ENCODE peak calls at places on chromosomes 4 and X, in seven cellular contexts. One of them, this sample, is unnamed.
A peak's percentile ranks its signal among the peaks of the same experiment; 100 is the strongest.

GRCh38 chr4:15653864-15654391 is 1.2 kb downstream of the FBXL5 start:
- DNase-seq in naive thymus-derived CD8-positive, alpha-beta T cell: no peak
- DNase-seq in A549: no peak
- DNase-seq in hypothalamus: no peak
- DNase-seq in T-cell: no peak
- DNase-seq in stimulated activated CD4-positive, alpha-beta T cell treated with anti-CD3 and anti-CD28 coated beads, Interleukin-2, amount 100 ng/mL, for 24 hours: no peak
- DNase-seq in fibroblast of lung: peak; percentile 77
- DNase-seq in this sample: no peak

GRCh38 chr4:7511509-7511908 is 76.8 kb upstream of the PSAPL1 start:
- DNase-seq in fibroblast of lung: no peak
- DNase-seq in A549: no peak
- DNase-seq in T-cell: no peak
- DNase-seq in naive thymus-derived CD8-positive, alpha-beta T cell: no peak
- DNase-seq in hypothalamus: no peak
- DNase-seq in stimulated activated CD4-positive, alpha-beta T cell treated with anti-CD3 and anti-CD28 coated beads, Interleukin-2, amount 100 ng/mL, for 24 hours: no peak
- DNase-seq in this sample: no peak

GRCh38 chr4:21921526-21922180 is 26.9 kb downstream of the KCNIP4 start:
- DNase-seq in A549: no peak
- DNase-seq in naive thymus-derived CD8-positive, alpha-beta T cell: no peak
- DNase-seq in hypothalamus: no peak
- DNase-seq in T-cell: no peak
- DNase-seq in stimulated activated CD4-positive, alpha-beta T cell treated with anti-CD3 and anti-CD28 coated beads, Interleukin-2, amount 100 ng/mL, for 24 hours: no peak
- DNase-seq in fibroblast of lung: no peak
- DNase-seq in this sample: no peak

GRCh38 chr4:149999485-150000074 is 78.7 kb upstream of the DCLK2 start:
- DNase-seq in naive thymus-derived CD8-positive, alpha-beta T cell: no peak
- DNase-seq in fibroblast of lung: peak; percentile 87
- DNase-seq in stimulated activated CD4-positive, alpha-beta T cell treated with anti-CD3 and anti-CD28 coated beads, Interleukin-2, amount 100 ng/mL, for 24 hours: no peak
- DNase-seq in hypothalamus: peak; percentile 1
- DNase-seq in T-cell: no peak
- DNase-seq in A549: peak; percentile 36
- DNase-seq in this sample: no peak

GRCh38 chrX:44072631-44073030 is 99.4 kb upstream of the NDP start:
- DNase-seq in fibroblast of lung: no peak
- DNase-seq in naive thymus-derived CD8-positive, alpha-beta T cell: no peak
- DNase-seq in stimulated activated CD4-positive, alpha-beta T cell treated with anti-CD3 and anti-CD28 coated beads, Interleukin-2, amount 100 ng/mL, for 24 hours: no peak
- DNase-seq in hypothalamus: no peak
- DNase-seq in T-cell: no peak
- DNase-seq in A549: no peak
- DNase-seq in this sample: no peak

GRCh38 chr4:82713856-82714255 is 84.7 kb downstream of the SCD5 start:
- DNase-seq in A549: no peak
- DNase-seq in fibroblast of lung: no peak
- DNase-seq in hypothalamus: no peak
- DNase-seq in stimulated activated CD4-positive, alpha-beta T cell treated with anti-CD3 and anti-CD28 coated beads, Interleukin-2, amount 100 ng/mL, for 24 hours: no peak
- DNase-seq in naive thymus-derived CD8-positive, alpha-beta T cell: no peak
- DNase-seq in T-cell: no peak
- DNase-seq in this sample: no peak

GRCh38 chrX:140733766-140734342 is 24.3 kb downstream of the LINC00632 start:
- DNase-seq in naive thymus-derived CD8-positive, alpha-beta T cell: peak; percentile 23
- DNase-seq in fibroblast of lung: peak; percentile 70
- DNase-seq in T-cell: no peak
- DNase-seq in stimulated activated CD4-positive, alpha-beta T cell treated with anti-CD3 and anti-CD28 coated beads, Interleukin-2, amount 100 ng/mL, for 24 hours: no peak
- DNase-seq in A549: peak; percentile 27
- DNase-seq in hypothalamus: no peak
- DNase-seq in this sample: no peak

GRCh38 chr4:109424093-109424818 is 9.4 kb upstream of the SEC24B start:
- DNase-seq in fibroblast of lung: no peak
- DNase-seq in hypothalamus: no peak
- DNase-seq in stimulated activated CD4-positive, alpha-beta T cell treated with anti-CD3 and anti-CD28 coated beads, Interleukin-2, amount 100 ng/mL, for 24 hours: no peak
- DNase-seq in naive thymus-derived CD8-positive, alpha-beta T cell: no peak
- DNase-seq in A549: no peak
- DNase-seq in T-cell: no peak
- DNase-seq in this sample: no peak

GRCh38 chr4:71026086-71026485 is 32.6 kb downstream of the DCK start:
- DNase-seq in stimulated activated CD4-positive, alpha-beta T cell treated with anti-CD3 and anti-CD28 coated beads, Interleukin-2, amount 100 ng/mL, for 24 hours: no peak
- DNase-seq in hypothalamus: no peak
- DNase-seq in A549: peak; percentile 14
- DNase-seq in naive thymus-derived CD8-positive, alpha-beta T cell: no peak
- DNase-seq in T-cell: no peak
- DNase-seq in fibroblast of lung: peak; percentile 80
- DNase-seq in this sample: no peak

GRCh38 chr4:2823671-2824328 is 19.8 kb upstream of the ADD1 start:
- DNase-seq in naive thymus-derived CD8-positive, alpha-beta T cell: no peak
- DNase-seq in stimulated activated CD4-positive, alpha-beta T cell treated with anti-CD3 and anti-CD28 coated beads, Interleukin-2, amount 100 ng/mL, for 24 hours: no peak
- DNase-seq in fibroblast of lung: no peak
- DNase-seq in T-cell: no peak
- DNase-seq in hypothalamus: no peak
- DNase-seq in A549: no peak
- DNase-seq in this sample: no peak

GRCh38 chrX:39645059-39645895 is 452.5 kb downstream of the BCOR start:
- DNase-seq in hypothalamus: no peak
- DNase-seq in naive thymus-derived CD8-positive, alpha-beta T cell: no peak
- DNase-seq in fibroblast of lung: peak; percentile 83
- DNase-seq in T-cell: no peak
- DNase-seq in A549: no peak
- DNase-seq in stimulated activated CD4-positive, alpha-beta T cell treated with anti-CD3 and anti-CD28 coated beads, Interleukin-2, amount 100 ng/mL, for 24 hours: peak; percentile 41
- DNase-seq in this sample: no peak

GRCh38 chr4:121980643-121981042 is 28.8 kb upstream of the TRPC3 start:
- DNase-seq in naive thymus-derived CD8-positive, alpha-beta T cell: no peak
- DNase-seq in T-cell: no peak
- DNase-seq in hypothalamus: no peak
- DNase-seq in fibroblast of lung: peak; percentile 48
- DNase-seq in A549: no peak
- DNase-seq in stimulated activated CD4-positive, alpha-beta T cell treated with anti-CD3 and anti-CD28 coated beads, Interleukin-2, amount 100 ng/mL, for 24 hours: no peak
- DNase-seq in this sample: no peak

GRCh38 chrX:69430730-69431129 is 73.4 kb upstream of the NALF2 start:
- DNase-seq in naive thymus-derived CD8-positive, alpha-beta T cell: no peak
- DNase-seq in hypothalamus: no peak
- DNase-seq in A549: no peak
- DNase-seq in T-cell: no peak
- DNase-seq in stimulated activated CD4-positive, alpha-beta T cell treated with anti-CD3 and anti-CD28 coated beads, Interleukin-2, amount 100 ng/mL, for 24 hours: no peak
- DNase-seq in fibroblast of lung: no peak
- DNase-seq in this sample: no peak

GRCh38 chr4:134320048-134320447 is 118.5 kb upstream of the PABPC4L start:
- DNase-seq in hypothalamus: no peak
- DNase-seq in T-cell: no peak
- DNase-seq in fibroblast of lung: no peak
- DNase-seq in A549: no peak
- DNase-seq in stimulated activated CD4-positive, alpha-beta T cell treated with anti-CD3 and anti-CD28 coated beads, Interleukin-2, amount 100 ng/mL, for 24 hours: no peak
- DNase-seq in naive thymus-derived CD8-positive, alpha-beta T cell: no peak
- DNase-seq in this sample: no peak

GRCh38 chrX:129655547-129656248 is 942 bp upstream of the APLN start:
- DNase-seq in naive thymus-derived CD8-positive, alpha-beta T cell: peak; percentile 28
- DNase-seq in fibroblast of lung: no peak
- DNase-seq in stimulated activated CD4-positive, alpha-beta T cell treated with anti-CD3 and anti-CD28 coated beads, Interleukin-2, amount 100 ng/mL, for 24 hours: no peak
- DNase-seq in A549: no peak
- DNase-seq in hypothalamus: no peak
- DNase-seq in T-cell: no peak
- DNase-seq in this sample: no peak

GRCh38 chrX:130196453-130196852 is 24.7 kb downstream of the RAB33A start:
- DNase-seq in T-cell: no peak
- DNase-seq in naive thymus-derived CD8-positive, alpha-beta T cell: no peak
- DNase-seq in A549: no peak
- DNase-seq in hypothalamus: no peak
- DNase-seq in fibroblast of lung: no peak
- DNase-seq in stimulated activated CD4-positive, alpha-beta T cell treated with anti-CD3 and anti-CD28 coated beads, Interleukin-2, amount 100 ng/mL, for 24 hours: no peak
- DNase-seq in this sample: no peak

GRCh38 chr4:83207497-83208105 is 77.0 kb downstream of the COQ2 start:
- DNase-seq in fibroblast of lung: peak; percentile 45
- DNase-seq in T-cell: no peak
- DNase-seq in hypothalamus: no peak
- DNase-seq in stimulated activated CD4-positive, alpha-beta T cell treated with anti-CD3 and anti-CD28 coated beads, Interleukin-2, amount 100 ng/mL, for 24 hours: no peak
- DNase-seq in A549: peak; percentile 18
- DNase-seq in naive thymus-derived CD8-positive, alpha-beta T cell: no peak
- DNase-seq in this sample: no peak

GRCh38 chrX:76454456-76454927 is 27.0 kb downstream of the MAGEE1 start:
- DNase-seq in T-cell: no peak
- DNase-seq in naive thymus-derived CD8-positive, alpha-beta T cell: peak; percentile 34
- DNase-seq in hypothalamus: no peak
- DNase-seq in stimulated activated CD4-positive, alpha-beta T cell treated with anti-CD3 and anti-CD28 coated beads, Interleukin-2, amount 100 ng/mL, for 24 hours: no peak
- DNase-seq in fibroblast of lung: peak; percentile 1
- DNase-seq in A549: no peak
- DNase-seq in this sample: peak; percentile 3

GRCh38 chrX:31058284-31058683 is 13.6 kb downstream of the FTHL17 start:
- DNase-seq in hypothalamus: no peak
- DNase-seq in naive thymus-derived CD8-positive, alpha-beta T cell: no peak
- DNase-seq in A549: no peak
- DNase-seq in stimulated activated CD4-positive, alpha-beta T cell treated with anti-CD3 and anti-CD28 coated beads, Interleukin-2, amount 100 ng/mL, for 24 hours: no peak
- DNase-seq in T-cell: no peak
- DNase-seq in fibroblast of lung: no peak
- DNase-seq in this sample: no peak

GRCh38 chrX:47218920-47219815 is 687 bp downstream of the CDK16 start:
- DNase-seq in stimulated activated CD4-positive, alpha-beta T cell treated with anti-CD3 and anti-CD28 coated beads, Interleukin-2, amount 100 ng/mL, for 24 hours: peak; percentile 56
- DNase-seq in hypothalamus: peak; percentile 5
- DNase-seq in fibroblast of lung: peak; percentile 12
- DNase-seq in A549: peak; percentile 24
- DNase-seq in naive thymus-derived CD8-positive, alpha-beta T cell: peak; percentile 49
- DNase-seq in T-cell: peak; percentile 45
- DNase-seq in this sample: peak; percentile 42

GRCh38 chr4:75248770-75249467 is 265.3 kb downstream of the RCHY1 start:
- DNase-seq in naive thymus-derived CD8-positive, alpha-beta T cell: no peak
- DNase-seq in fibroblast of lung: no peak
- DNase-seq in T-cell: no peak
- DNase-seq in stimulated activated CD4-positive, alpha-beta T cell treated with anti-CD3 and anti-CD28 coated beads, Interleukin-2, amount 100 ng/mL, for 24 hours: no peak
- DNase-seq in hypothalamus: no peak
- DNase-seq in A549: no peak
- DNase-seq in this sample: no peak

GRCh38 chr4:53633608-53634007 is 42.3 kb upstream of the LNX1 start:
- DNase-seq in stimulated activated CD4-positive, alpha-beta T cell treated with anti-CD3 and anti-CD28 coated beads, Interleukin-2, amount 100 ng/mL, for 24 hours: no peak
- DNase-seq in hypothalamus: no peak
- DNase-seq in fibroblast of lung: peak; percentile 74
- DNase-seq in A549: no peak
- DNase-seq in T-cell: no peak
- DNase-seq in naive thymus-derived CD8-positive, alpha-beta T cell: no peak
- DNase-seq in this sample: no peak

GRCh38 chr4:42609051-42609450 is 47.9 kb downstream of the ATP8A1 start:
- DNase-seq in T-cell: no peak
- DNase-seq in hypothalamus: no peak
- DNase-seq in fibroblast of lung: no peak
- DNase-seq in A549: no peak
- DNase-seq in stimulated activated CD4-positive, alpha-beta T cell treated with anti-CD3 and anti-CD28 coated beads, Interleukin-2, amount 100 ng/mL, for 24 hours: no peak
- DNase-seq in naive thymus-derived CD8-positive, alpha-beta T cell: no peak
- DNase-seq in this sample: no peak

GRCh38 chr4:5383191-5383980 is 325.0 kb downstream of the EVC2 start:
- DNase-seq in stimulated activated CD4-positive, alpha-beta T cell treated with anti-CD3 and anti-CD28 coated beads, Interleukin-2, amount 100 ng/mL, for 24 hours: no peak
- DNase-seq in T-cell: no peak
- DNase-seq in naive thymus-derived CD8-positive, alpha-beta T cell: no peak
- DNase-seq in A549: no peak
- DNase-seq in hypothalamus: no peak
- DNase-seq in fibroblast of lung: no peak
- DNase-seq in this sample: no peak

GRCh38 chr4:159178147-159178541 is 75.3 kb downstream of the RAPGEF2 start:
- DNase-seq in stimulated activated CD4-positive, alpha-beta T cell treated with anti-CD3 and anti-CD28 coated beads, Interleukin-2, amount 100 ng/mL, for 24 hours: no peak
- DNase-seq in T-cell: no peak
- DNase-seq in A549: no peak
- DNase-seq in hypothalamus: no peak
- DNase-seq in naive thymus-derived CD8-positive, alpha-beta T cell: no peak
- DNase-seq in fibroblast of lung: peak; percentile 72
- DNase-seq in this sample: no peak

GRCh38 chr4:157012781-157013180 is 41.2 kb upstream of the PDGFC start:
- DNase-seq in A549: no peak
- DNase-seq in T-cell: no peak
- DNase-seq in stimulated activated CD4-positive, alpha-beta T cell treated with anti-CD3 and anti-CD28 coated beads, Interleukin-2, amount 100 ng/mL, for 24 hours: no peak
- DNase-seq in hypothalamus: no peak
- DNase-seq in naive thymus-derived CD8-positive, alpha-beta T cell: no peak
- DNase-seq in fibroblast of lung: no peak
- DNase-seq in this sample: no peak

GRCh38 chr4:114281561-114281960 is 302.1 kb upstream of the ARSJ start:
- DNase-seq in fibroblast of lung: peak; percentile 71
- DNase-seq in A549: no peak
- DNase-seq in stimulated activated CD4-positive, alpha-beta T cell treated with anti-CD3 and anti-CD28 coated beads, Interleukin-2, amount 100 ng/mL, for 24 hours: no peak
- DNase-seq in naive thymus-derived CD8-positive, alpha-beta T cell: no peak
- DNase-seq in T-cell: no peak
- DNase-seq in hypothalamus: no peak
- DNase-seq in this sample: no peak

GRCh38 chr4:156113138-156113537 is 159.5 kb upstream of the CTSO start:
- DNase-seq in fibroblast of lung: no peak
- DNase-seq in stimulated activated CD4-positive, alpha-beta T cell treated with anti-CD3 and anti-CD28 coated beads, Interleukin-2, amount 100 ng/mL, for 24 hours: no peak
- DNase-seq in hypothalamus: no peak
- DNase-seq in A549: no peak
- DNase-seq in naive thymus-derived CD8-positive, alpha-beta T cell: no peak
- DNase-seq in T-cell: no peak
- DNase-seq in this sample: no peak

GRCh38 chrX:3271485-3272186 is 74.8 kb downstream of the MXRA5 start:
- DNase-seq in hypothalamus: no peak
- DNase-seq in stimulated activated CD4-positive, alpha-beta T cell treated with anti-CD3 and anti-CD28 coated beads, Interleukin-2, amount 100 ng/mL, for 24 hours: no peak
- DNase-seq in fibroblast of lung: peak; percentile 53
- DNase-seq in T-cell: no peak
- DNase-seq in A549: no peak
- DNase-seq in naive thymus-derived CD8-positive, alpha-beta T cell: no peak
- DNase-seq in this sample: no peak

GRCh38 chrX:117840645-117841044 is 276.0 kb downstream of the KLHL13 start:
- DNase-seq in A549: no peak
- DNase-seq in fibroblast of lung: no peak
- DNase-seq in hypothalamus: no peak
- DNase-seq in naive thymus-derived CD8-positive, alpha-beta T cell: no peak
- DNase-seq in stimulated activated CD4-positive, alpha-beta T cell treated with anti-CD3 and anti-CD28 coated beads, Interleukin-2, amount 100 ng/mL, for 24 hours: no peak
- DNase-seq in T-cell: no peak
- DNase-seq in this sample: no peak

This sample was measured in stimulated activated naive B cell treated with anti-CD40 and anti-IgM and Interleukin-4, amounts not matched to agents 10 μg/mL and 1 μg/mL and 100 μg/mL, for 72 hours.